ENCODE peak calls at places on chromosome 18, in four cellular contexts. P is A549, H is H1, M is HepG2. E is an unnamed sample.

GRCh38 chr18:997499-997898 is 92.8 kb downstream of the ADCYAP1 start:
- DNase-seq in M (no peak), H (no peak), P (no peak), E (no peak)

GRCh38 chr18:79581911-79582310 is 97.7 kb upstream of the CTDP1 start:
- DNase-seq in H (no peak), M (no peak), P (no peak), E (no peak)

GRCh38 chr18:79533591-79533990 is 137.9 kb downstream of the NFATC1 start:
- DNase-seq in P (no peak), H (no peak), M (no peak), E (no peak)

GRCh38 chr18:50372743-50373142 is 2.1 kb upstream of the SKA1 start:
- DNase-seq in P (no peak), H (no peak), M (no peak), E (peak; percentile 15)

GRCh38 chr18:35407871-35408481 is 30.8 kb upstream of the ZNF396 start:
- DNase-seq in M (peak; percentile 69), H (no peak), P (peak; percentile 63), E (peak; percentile 61)

GRCh38 chr18:63016270-63016669 is 300.9 kb downstream of the PHLPP1 start:
- DNase-seq in M (peak; percentile 36), P (peak; percentile 41), H (peak; percentile 50), E (peak; percentile 48)

GRCh38 chr18:3441290-3441689 is 8.7 kb upstream of the TGIF1 start:
- DNase-seq in M (peak; percentile 41), H (no peak), P (peak; percentile 66), E (no peak)

GRCh38 chr18:77012751-77013550 is 119.6 kb downstream of the MBP start:
- DNase-seq in H (no peak), P (no peak), M (no peak), E (no peak)

GRCh38 chr18:39389800-39390379 is 1824.3 kb upstream of the CELF4 start:
- DNase-seq in H (peak; percentile 48), M (peak; percentile 33), P (no peak), E (no peak)

GRCh38 chr18:77068321-77068841 is 64.2 kb downstream of the MBP start:
- DNase-seq in M (no peak), H (no peak), P (no peak), E (no peak)

GRCh38 chr18:75644871-75645270 is 217.4 kb upstream of the SMIM21 start:
- DNase-seq in P (no peak), M (no peak), H (no peak), E (no peak)

GRCh38 chr18:3379685-3380084 is 70.3 kb upstream of the TGIF1 start:
- DNase-seq in M (no peak), P (no peak), H (no peak), E (no peak)

GRCh38 chr18:33841221-33841967 is 263.4 kb downstream of the ASXL3 start:
- DNase-seq in P (no peak), M (no peak), H (no peak), E (no peak)

GRCh38 chr18:32771871-32772499 is 838 bp downstream of the KLHL14 start:
- DNase-seq in H (peak; percentile 67), M (no peak), P (no peak), E (no peak)

GRCh38 chr18:29892960-29893558 is 1149.5 kb downstream of the DSC3 start:
- DNase-seq in P (peak; percentile 8), M (no peak), H (no peak), E (peak; percentile 3)

GRCh38 chr18:55906533-55906932 is 318.5 kb upstream of the TCF4 start:
- DNase-seq in H (no peak), M (no peak), P (no peak), E (no peak)

GRCh38 chr18:79637921-79638855 is 41.4 kb upstream of the CTDP1 start:
- DNase-seq in M (no peak), P (no peak), H (peak; percentile 61), E (no peak)

GRCh38 chr18:23279931-23280330 is 144.6 kb downstream of the CABLES1 start:
- DNase-seq in H (no peak), M (no peak), P (no peak), E (no peak)

GRCh38 chr18:63427566-63427965 is 5.3 kb upstream of the VPS4B start:
- DNase-seq in P (no peak), M (no peak), H (no peak), E (peak; percentile 8)

GRCh38 chr18:5107990-5108389 is 89.1 kb downstream of the AKAIN1 start:
- DNase-seq in M (no peak), P (no peak), H (no peak), E (no peak)

GRCh38 chr18:48538531-48539405 is at the start of gene CTIF:
- DNase-seq in M (peak; percentile 95), H (peak; percentile 95), P (peak; percentile 94), E (peak; percentile 93)

GRCh38 chr18:62781893-62782292 is 66.6 kb downstream of the PHLPP1 start:
- DNase-seq in M (peak; percentile 29), P (peak; percentile 62), H (no peak), E (no peak)

GRCh38 chr18:25278415-25278814 is 73.6 kb downstream of the ZNF521 start:
- DNase-seq in M (no peak), H (no peak), P (no peak), E (peak; percentile 14)

GRCh38 chr18:64017870-64018269 is 48.0 kb downstream of the SERPINB8 start:
- DNase-seq in P (peak; percentile 20), H (no peak), M (peak; percentile 23), E (no peak)

GRCh38 chr18:52312321-52312720 is 27.7 kb upstream of the DCC start:
- DNase-seq in M (no peak), P (no peak), H (no peak), E (no peak)

GRCh38 chr18:2494921-2495320 is 76.4 kb downstream of the METTL4 start:
- DNase-seq in P (no peak), H (no peak), M (no peak), E (no peak)

GRCh38 chr18:13120967-13121586 is 97.5 kb upstream of the LDLRAD4 start:
- DNase-seq in P (no peak), H (no peak), M (no peak), E (no peak)
- TF ChIP-seq EP300 in P (no peak), H (no peak), M (no peak), E (no peak)

GRCh38 chr18:31206064-31206463 is 43.4 kb upstream of the DSC1 start:
- DNase-seq in P (no peak), H (no peak), M (peak; percentile 38), E (no peak)

GRCh38 chr18:31204169-31204568 is 41.5 kb upstream of the DSC1 start:
- DNase-seq in P (no peak), H (no peak), M (no peak), E (no peak)

GRCh38 chr18:31204833-31205232 is 42.2 kb upstream of the DSC1 start:
- DNase-seq in P (no peak), M (no peak), H (no peak), E (no peak)

GRCh38 chr18:31203794-31204148 is 41.1 kb upstream of the DSC1 start:
- DNase-seq in H (no peak), M (no peak), P (no peak), E (no peak)

GRCh38 chr18:31205273-31205672 is 42.6 kb upstream of the DSC1 start:
- DNase-seq in M (peak; percentile 30), P (no peak), H (no peak), E (no peak)
- TF ChIP-seq MAFK in M (no peak), P (no peak), H (no peak), E (no peak)

GRCh38 chr18:10465157-10465990 is 10.9 kb downstream of the APCDD1 start:
- DNase-seq in H (no peak), M (no peak), P (no peak), E (no peak)
- TF ChIP-seq EP300 in H (no peak), M (no peak), P (no peak), E (no peak)

DNA sequence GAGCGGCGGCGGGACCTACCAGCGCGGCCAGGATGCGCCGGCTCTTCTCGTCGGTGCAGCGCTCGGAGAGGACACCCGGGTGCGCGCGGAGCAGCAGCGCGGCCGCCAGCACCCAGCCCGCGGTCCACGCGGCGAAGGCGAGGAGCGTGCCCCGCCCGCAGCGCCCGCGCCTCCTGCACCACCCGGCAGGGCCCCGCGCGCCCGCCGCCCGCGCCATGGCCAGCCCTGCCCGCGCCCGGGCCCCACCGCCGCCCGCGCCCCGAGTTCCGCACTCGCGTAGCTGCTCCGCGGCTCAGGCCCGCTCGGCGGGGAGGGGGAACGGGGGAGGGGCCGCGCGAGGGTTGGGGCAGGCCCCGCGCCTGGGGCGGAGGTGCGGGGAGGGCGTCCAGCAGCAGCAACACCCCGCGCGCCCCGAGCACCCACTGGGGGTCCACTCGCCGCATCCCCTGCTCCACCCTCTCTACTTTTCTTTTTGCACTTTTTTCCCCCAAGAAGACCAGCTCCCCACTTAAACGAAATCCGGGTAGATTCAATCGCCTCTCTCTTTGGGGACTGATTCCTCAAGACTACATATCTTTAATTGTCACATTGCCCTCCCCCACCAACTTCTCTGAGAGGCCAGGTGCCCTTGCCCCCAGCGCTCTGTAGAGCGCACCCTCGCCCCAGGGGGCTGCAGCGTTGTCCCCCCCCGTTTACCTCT is at the start of gene DIPK1C:
- DNase-seq in H (no peak), M (no peak), P (peak; percentile 7), E (no peak)
- TF ChIP-seq MAFK in H (no peak), M (no peak), P (no peak), E (no peak)